ENCODE peak calls at places on chromosomes 5 and 9, in six cellular contexts. M is psoas muscle; K is body of pancreas; F is CD8-positive, alpha-beta T cell; O is ovary; J is sigmoid colon. L is an unnamed sample.
A peak's percentile ranks its signal among the peaks of the same experiment; 100 is the strongest.

GRCh38 chr5:132181011-132181629 is 46.5 kb downstream of the P4HA2 start:
- DNase-seq in J (no peak), F (no peak), O (no peak), K (peak; percentile 23), M (peak; percentile 59), L (no peak)

GRCh38 chr5:74685979-74686631 is 1.1 kb downstream of the HEXB start:
- DNase-seq in O (no peak), J (no peak), M (no peak), F (no peak), K (no peak), L (no peak)

GRCh38 chr5:51278458-51279049 is 104.7 kb upstream of the ISL1 start:
- DNase-seq in F (no peak), O (no peak), K (no peak), M (no peak), J (no peak), L (no peak)

GRCh38 chr9:133708123-133708769 is 29.9 kb downstream of the SARDH start:
- DNase-seq in F (no peak), O (peak; percentile 36), M (peak; percentile 48), J (peak; percentile 47), K (no peak), L (no peak)

GRCh38 chr9:125854553-125855275 is 107.5 kb downstream of the PBX3 start:
- DNase-seq in O (no peak), F (no peak), J (no peak), K (no peak), M (no peak), L (no peak)

GRCh38 chr5:2134543-2135299 is 252.0 kb upstream of the IRX4 start:
- DNase-seq in O (no peak), F (no peak), M (no peak), K (no peak), J (no peak), L (no peak)

GRCh38 chr5:74953961-74954720 is 88.0 kb upstream of the FAM169A start:
- DNase-seq in F (no peak), J (no peak), K (no peak), M (no peak), O (no peak), L (no peak)

GRCh38 chr9:96256800-96257199 is 45.2 kb downstream of the HSD17B3 start:
- DNase-seq in K (no peak), F (no peak), J (no peak), O (no peak), M (no peak), L (no peak)

GRCh38 chr5:68544656-68545565 is 329.4 kb downstream of the PIK3R1 start:
- DNase-seq in O (no peak), K (no peak), M (no peak), F (no peak), J (no peak), L (peak; percentile 66)

GRCh38 chr9:36849943-36850342 is 184.1 kb downstream of the PAX5 start:
- DNase-seq in K (no peak), O (no peak), F (no peak), J (no peak), M (peak; percentile 19), L (no peak)
- TF ChIP-seq CTCF in K (no peak), O (no peak), F (no peak), J (no peak), M (no peak), L (no peak)

GRCh38 chr5:72767289-72768010 is 49.0 kb upstream of the TNPO1 start:
- DNase-seq in M (no peak), O (no peak), F (no peak), K (no peak), J (no peak), L (peak; percentile 55)
- H3K4me1 ChIP-seq in M (no peaks in the 10 kb centered on the region), O (no peaks in the 10 kb centered on the region), F (no peaks in the 10 kb centered on the region), K (no peaks in the 10 kb centered on the region), J (no peaks in the 10 kb centered on the region), L (no peaks in the 10 kb centered on the region)

GRCh38 chr5:172182291-172182690 is 5.7 kb downstream of the STK10 start:
- DNase-seq in F (no peak), K (no peak), J (no peak), O (no peak), M (no peak), L (no peak)

GRCh38 chr5:172186114-172186695 is 1.8 kb downstream of the STK10 start:
- DNase-seq in K (no peak), M (no peak), F (no peak), J (peak; percentile 39), O (peak; percentile 11), L (no peak)

GRCh38 chr5:172183881-172184280 is 4.1 kb downstream of the STK10 start:
- DNase-seq in O (no peak), M (no peak), F (no peak), J (no peak), K (no peak), L (no peak)

GRCh38 chr5:172187118-172188032 is 649 bp downstream of the STK10 start:
- DNase-seq in J (peak; percentile 82), F (peak; percentile 81), K (peak; percentile 31), O (peak; percentile 62), M (peak; percentile 79), L (peak; percentile 19)

DNA sequence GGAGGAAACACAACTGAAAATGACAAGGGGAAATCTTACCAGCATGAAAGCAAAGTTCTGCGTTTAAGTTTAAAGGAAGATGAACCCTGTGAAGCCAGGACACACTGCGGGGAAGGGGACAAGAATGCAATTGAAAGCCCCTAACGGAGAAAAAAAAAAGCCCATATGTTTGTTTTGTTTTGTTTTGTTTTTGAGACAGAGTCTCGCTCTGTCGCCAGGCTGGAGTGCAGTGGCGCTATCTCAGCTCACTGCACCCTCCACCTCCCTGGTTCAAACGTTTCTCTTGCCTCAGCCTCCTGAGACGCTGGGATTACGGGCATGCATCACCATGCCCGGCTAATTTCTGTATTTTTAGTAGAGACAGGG is 2.9 kb downstream of the STK10 start:
- DNase-seq in J (no peak), K (no peak), M (no peak), O (no peak), F (no peak), L (no peak)
- H3K27ac ChIP-seq in J (peak overlapping the region; percentile 93), K (no peak overlapping the region), M (peak overlapping the region; percentile 36), O (no peak overlapping the region), F (peak overlapping the region; percentile 84), L (no peak overlapping the region)

DNA sequence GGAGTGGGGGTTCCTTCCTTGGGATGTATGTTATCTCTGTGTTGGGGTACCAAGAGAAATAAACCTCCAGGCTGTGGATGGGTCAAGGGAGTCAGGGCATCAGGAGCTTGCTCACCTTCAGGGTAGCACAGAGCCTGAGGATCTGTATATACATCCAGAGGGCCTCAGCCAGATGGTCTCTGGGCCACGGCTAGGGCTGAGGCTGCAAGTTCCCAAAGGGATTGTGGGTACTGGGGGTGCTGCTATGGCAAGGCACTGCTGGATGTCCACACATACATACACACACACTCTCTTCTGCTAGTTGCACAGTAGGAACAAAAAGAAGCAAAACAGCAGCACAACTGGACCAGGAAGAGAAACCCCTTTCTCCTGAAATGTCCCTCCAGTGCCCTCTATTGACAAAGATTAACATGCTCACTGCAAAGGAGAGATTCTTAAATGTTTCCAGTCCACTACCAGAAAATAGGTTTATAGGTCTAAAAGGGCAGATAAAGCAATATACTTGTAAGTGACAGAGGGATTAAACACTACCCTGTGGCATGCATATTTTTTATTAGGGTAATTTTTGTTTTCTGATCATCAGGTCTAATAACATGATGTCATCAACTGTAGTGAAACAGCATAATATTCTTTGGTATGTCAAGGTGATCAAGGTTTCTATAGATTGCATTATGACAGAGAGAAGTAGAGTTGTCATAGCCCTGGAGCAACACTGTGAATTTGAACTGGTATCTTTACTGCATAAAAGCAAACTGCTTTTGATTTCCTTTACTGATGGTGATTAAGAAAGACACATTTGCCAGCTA is 56.3 kb upstream of the KCNN2 start:
- DNase-seq in O (no peak), M (no peak), K (no peak), F (no peak), J (no peak), L (no peak)
- TF ChIP-seq CTCF in O (no peak), M (peak; percentile 23), K (peak; percentile 40), F (no peak), J (no peak), L (peak; percentile 15)

DNA sequence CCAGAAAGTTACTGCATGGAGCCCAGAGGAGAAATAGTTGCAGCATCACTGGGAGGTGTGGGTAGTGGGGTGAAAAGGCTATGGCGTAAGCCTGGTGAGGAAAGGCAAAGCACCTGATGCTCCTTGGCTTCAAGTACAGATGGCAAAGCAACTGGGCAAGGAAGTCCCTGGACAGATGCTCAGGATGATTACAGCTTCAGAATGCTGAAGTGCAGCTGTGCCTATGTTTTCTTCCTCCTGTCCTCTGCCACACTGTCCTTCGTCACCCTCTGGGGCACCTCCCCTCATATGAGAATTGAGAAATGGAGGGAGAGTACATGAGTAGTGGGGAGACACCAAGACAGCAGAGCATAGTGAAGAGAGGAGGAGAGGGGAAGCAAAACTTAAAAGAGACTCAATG is 328.0 kb downstream of the PDE4D start:
- DNase-seq in M (peak; percentile 56), J (no peak), F (no peak), K (no peak), O (no peak), L (no peak)
- H3K4me1 ChIP-seq in M (peaks cover 46% of the 10 kb centered on the region), J (no peaks in the 10 kb centered on the region), F (no peaks in the 10 kb centered on the region), K (peaks cover 10% of the 10 kb centered on the region), O (no peaks in the 10 kb centered on the region), L (no peaks in the 10 kb centered on the region)